ENCODE peak calls at places on chromosomes 6 and 20, in four cellular contexts. W is BE2C, O is tibial artery, F is transverse colon. K is an unnamed sample.

GRCh38 chr6:12113190-12113578 is 101.1 kb downstream of the HIVEP1 start:
- DNase-seq in W (no peak), O (no peak), F (no peak), K (peak)

GRCh38 chr6:102907181-102907580 is 1513.7 kb downstream of the GRIK2 start:
- DNase-seq in W (no peak), O (no peak), F (no peak), K (no peak)

GRCh38 chr6:36920049-36920448 is 34.3 kb downstream of the C6orf89 start:
- DNase-seq in W (no peak), O (no peak), F (no peak), K (no peak)

GRCh38 chr6:168314029-168314420 is 5.6 kb downstream of the DACT2 start:
- DNase-seq in W (no peak), O (no peak), F (no peak), K (no peak)

GRCh38 chr6:90411292-90411781 is 114.7 kb upstream of the BACH2 start:
- DNase-seq in W (no peak), O (no peak), F (no peak), K (no peak)

GRCh38 chr20:50291428-50292323 is 101.0 kb downstream of the CEBPB start:
- DNase-seq in W (no peak), O (no peak), F (no peak), K (no peak)

GRCh38 chr6:74834967-74835366 is 370.9 kb downstream of the COL12A1 start:
- DNase-seq in W (no peak), O (no peak), F (no peak), K (no peak)

GRCh38 chr6:1634081-1634480 is 24.4 kb downstream of the FOXC1 start:
- DNase-seq in W (no peak), O (no peak), F (no peak), K (no peak)

GRCh38 chr6:163565140-163565539 is 150.6 kb downstream of the QKI start:
- DNase-seq in W (peak), O (no peak), F (no peak), K (no peak)

GRCh38 chr6:107690546-107690863 is 133.6 kb downstream of the SCML4 start:
- DNase-seq in W (no peak), O (no peak), F (no peak), K (no peak)

GRCh38 chr6:163296835-163297519 is 117.5 kb upstream of the QKI start:
- DNase-seq in W (no peak), O (no peak), F (no peak), K (no peak)

GRCh38 chr6:97765480-97765879 is 482.5 kb upstream of the MMS22L start:
- DNase-seq in W (no peak), O (no peak), F (no peak), K (peak)

GRCh38 chr6:26121141-26122004 is 34.1 kb downstream of the HFE start:
- DNase-seq in W (no peak), O (no peak), F (no peak), K (no peak)

GRCh38 chr6:103122766-103123601 is 1729.5 kb downstream of the GRIK2 start:
- DNase-seq in W (peak), O (peak), F (peak), K (no peak)

GRCh38 chr6:143962644-143962929 is 45.5 kb downstream of the PLAGL1 start:
- DNase-seq in W (no peak), O (no peak), F (no peak), K (peak)

GRCh38 chr6:1801401-1801800 is 191.7 kb downstream of the FOXC1 start:
- DNase-seq in W (no peak), O (no peak), F (no peak), K (no peak)

GRCh38 chr6:42260972-42261371 is 43.3 kb upstream of the MRPS10 start:
- DNase-seq in W (peak), O (no peak), F (peak), K (no peak)

GRCh38 chr6:159788757-159789376 is 535 bp downstream of the TCP1 start:
- DNase-seq in W (peak), O (peak), F (peak), K (no peak)

GRCh38 chr20:58839474-58839874 is 11.2 kb downstream of the GNAS-AS1 start:
- DNase-seq in W (peak), O (peak), F (no peak), K (no peak)

GRCh38 chr6:163324326-163324927 is 90.1 kb upstream of the QKI start:
- DNase-seq in W (no peak), O (no peak), F (no peak), K (no peak)

GRCh38 chr20:23047001-23047737 is 2.3 kb downstream of the THBD start:
- DNase-seq in W (no peak), O (no peak), F (no peak), K (no peak)

GRCh38 chr20:52103469-52103910 is 88.1 kb downstream of the ZFP64 start:
- DNase-seq in W (no peak), O (no peak), F (no peak), K (no peak)

GRCh38 chr6:44285552-44286284 is 15.5 kb downstream of the TMEM151B start:
- DNase-seq in W (no peak), O (no peak), F (no peak), K (no peak)

GRCh38 chr6:170087946-170088348 is 202.9 kb downstream of the DLL1 start:
- DNase-seq in W (no peak), O (peak), F (peak), K (no peak)

GRCh38 chr20:20772492-20773047 is 60.1 kb upstream of the RALGAPA2 start:
- DNase-seq in W (no peak), O (no peak), F (no peak), K (no peak)

GRCh38 chr20:8639112-8639778 is 429.6 kb upstream of the PLCB4 start:
- DNase-seq in W (peak), O (no peak), F (no peak), K (no peak)

GRCh38 chr6:43999628-44000027 is 127.6 kb downstream of the MRPL14 start:
- DNase-seq in W (no peak), O (peak), F (no peak), K (no peak)

GRCh38 chr20:14919473-14920157 is 582.2 kb upstream of the FLRT3 start:
- DNase-seq in W (peak), O (no peak), F (peak), K (no peak)

GRCh38 chr20:25270829-25271251 is 23.0 kb downstream of the PYGB start:
- DNase-seq in W (peak), O (peak), F (peak), K (no peak)

GRCh38 chr6:160082627-160083026 is 39.0 kb upstream of the SLC22A1 start:
- DNase-seq in W (no peak), O (no peak), F (no peak), K (no peak)

GRCh38 chr20:4916991-4917881 is 84.1 kb downstream of the SLC23A2 start:
- DNase-seq in W (no peak), O (no peak), F (no peak), K (peak)

GRCh38 chr6:40928738-40929137 is 110.3 kb downstream of the UNC5CL start:
- DNase-seq in W (no peak), O (no peak), F (no peak), K (no peak)
- H3K4me3 ChIP-seq in W (no peak), O (no peak), F (no peak), K (no peak)

GRCh38 chr20:1381753-1382591 is 10.9 kb downstream of the FKBP1A start:
- DNase-seq in W (no peak), O (peak), F (no peak), K (no peak)
- TF ChIP-seq CTCF in W (no peak), O (no peak), F (no peak), K (no peak)

DNA sequence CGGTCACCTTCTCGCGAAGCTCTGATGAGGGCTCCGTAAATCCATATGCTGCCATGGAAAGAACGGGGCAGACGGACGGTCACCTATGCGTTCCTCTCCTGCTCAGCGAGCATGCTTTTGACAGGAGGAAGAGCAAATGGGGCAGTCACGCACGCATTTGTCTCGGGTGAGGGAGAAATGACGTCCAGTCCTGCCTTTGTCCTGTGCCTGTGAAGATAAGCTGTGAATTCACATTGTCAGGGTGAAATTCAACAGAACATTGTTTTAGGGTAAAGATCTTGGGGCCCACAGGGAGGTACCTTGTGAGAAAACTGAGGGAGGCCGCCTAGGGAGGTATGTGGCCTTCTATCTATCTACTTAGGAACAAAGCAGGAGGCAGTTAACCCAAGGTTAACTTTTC is 83.8 kb downstream of the IRF4 start:
- DNase-seq in W (no peak), O (no peak), F (no peak), K (no peak)
- H3K4me3 ChIP-seq in W (no peak), O (no peak), F (no peak), K (no peak)

DNA sequence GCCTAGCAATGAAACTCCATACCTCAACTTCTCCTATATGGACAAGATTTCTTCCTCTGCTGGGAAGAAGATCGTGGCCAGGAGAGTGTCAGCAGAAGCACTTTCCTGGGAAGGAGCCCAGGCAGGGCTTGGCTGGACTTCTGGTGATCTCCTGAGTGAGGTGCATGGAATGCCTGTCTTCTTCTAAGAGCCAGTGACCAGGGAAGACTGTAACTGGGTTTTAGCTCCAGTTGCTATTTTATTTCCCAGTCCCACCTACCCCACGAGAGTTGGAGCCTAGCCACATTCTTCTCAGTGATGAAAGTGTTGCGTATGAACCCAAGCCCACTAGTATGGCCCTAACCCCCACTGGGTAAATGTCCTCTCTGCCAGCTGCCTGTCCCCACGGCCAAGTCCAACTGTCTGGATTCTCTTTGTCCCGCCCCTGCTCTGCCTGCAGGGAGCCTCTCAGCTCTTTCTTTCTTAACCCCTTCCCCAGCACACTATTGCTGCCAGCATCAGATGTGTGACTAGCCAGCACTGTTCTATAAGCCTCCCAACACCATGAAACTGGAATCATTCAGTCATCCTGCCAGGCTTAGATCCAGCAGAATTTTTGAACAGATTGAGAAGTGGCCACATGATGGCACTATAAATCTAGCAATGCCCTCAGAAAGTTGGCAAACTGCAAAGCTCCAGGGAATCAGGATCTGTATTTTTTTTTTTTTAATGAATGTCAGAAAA is 69.8 kb upstream of the FAM184A start:
- DNase-seq in W (peak), O (no peak), F (no peak), K (no peak)
- TF ChIP-seq CTCF in W (peak), O (peak), F (peak), K (peak)

GRCh38 chr6:28976677-28977076 is 28.4 kb downstream of the ZNF311 start:
- DNase-seq in W (no peak), O (no peak), F (no peak), K (no peak)
- H3K4me3 ChIP-seq in W (no peak), O (no peak), F (no peak), K (no peak)

GRCh38 chr6:56359201-56359899 is 112.0 kb upstream of the COL21A1 start:
- DNase-seq in W (peak), O (peak), F (peak), K (no peak)
- TF ChIP-seq CTCF in W (peak), O (peak), F (peak), K (peak)

DNA sequence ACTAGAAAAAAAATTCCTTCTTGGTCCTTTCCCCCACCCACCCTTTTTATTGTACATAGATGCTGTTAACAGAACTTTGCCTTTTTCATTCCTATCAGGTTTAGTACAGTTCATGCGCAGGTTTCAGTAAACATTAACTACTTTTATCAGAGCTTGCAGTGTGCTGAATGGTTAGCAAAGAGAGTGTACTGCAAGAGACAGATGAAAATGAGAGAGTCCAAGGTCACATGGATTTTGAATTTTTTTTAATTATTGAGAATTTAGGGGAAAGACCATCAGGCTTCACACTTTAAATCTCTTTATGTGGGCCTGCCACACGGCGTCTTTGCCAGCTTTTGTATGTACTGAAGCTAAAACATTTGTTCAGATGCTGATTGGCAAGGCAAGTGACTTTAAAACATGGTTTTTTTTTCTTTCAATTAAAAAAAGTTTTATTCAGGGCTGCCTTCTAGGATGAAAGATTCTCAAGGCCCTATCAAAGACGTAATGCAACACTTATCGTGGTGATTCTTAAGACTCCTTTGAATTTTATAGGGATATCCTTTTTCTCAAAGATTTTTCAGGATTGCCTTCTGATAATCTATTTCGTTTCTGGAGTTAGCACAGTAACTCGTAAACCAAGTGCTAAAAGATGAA is 32.2 kb downstream of the RREB1 start:
- DNase-seq in W (no peak), O (no peak), F (no peak), K (no peak)
- H3K4me3 ChIP-seq in W (no peak), O (no peak), F (no peak), K (no peak)

DNA sequence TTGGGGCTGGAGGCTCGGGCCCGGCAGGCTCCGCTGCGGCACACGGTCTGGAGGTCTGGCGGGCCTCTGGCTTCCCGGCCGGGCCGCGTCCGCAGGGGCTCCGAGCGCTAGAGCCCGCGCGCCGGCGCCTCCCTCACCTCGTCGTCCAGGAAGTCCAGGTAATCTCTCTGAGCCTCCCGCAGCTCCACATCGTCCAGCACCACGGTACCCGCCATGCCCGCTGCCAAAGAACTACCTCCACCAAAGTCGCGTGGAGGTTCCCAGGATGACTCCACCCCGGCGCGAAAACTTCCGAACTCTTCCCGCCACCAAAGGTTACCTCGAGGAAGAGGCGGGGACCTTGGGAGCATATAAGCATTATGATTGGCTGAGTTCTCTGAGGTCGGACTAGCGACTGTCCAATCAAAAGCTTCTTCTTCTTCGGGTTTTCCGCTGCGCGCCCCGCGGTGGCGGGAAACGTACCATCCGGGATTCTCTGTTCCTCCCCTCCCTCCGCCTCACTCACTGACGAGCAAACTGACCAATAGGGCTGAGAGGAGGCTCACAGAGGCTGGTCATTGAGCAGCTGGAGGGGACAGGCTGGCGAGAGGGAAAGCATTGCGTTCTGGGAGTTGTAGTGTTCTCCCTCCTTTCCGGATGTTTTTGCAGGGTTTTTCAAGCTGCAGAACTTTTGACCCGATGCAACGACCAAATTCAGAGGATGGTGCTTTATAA is at the start of gene MCM3:
- DNase-seq in W (peak), O (peak), F (peak), K (peak)
- TF ChIP-seq CTCF in W (no peak), O (peak), F (no peak), K (peak)

GRCh38 chr20:63522091-63522868 is 1.7 kb downstream of the PPDPF start:
- DNase-seq in W (no peak), O (no peak), F (no peak), K (no peak)
- H3K4me3 ChIP-seq in W (peak), O (peak), F (no peak), K (peak)

DNA sequence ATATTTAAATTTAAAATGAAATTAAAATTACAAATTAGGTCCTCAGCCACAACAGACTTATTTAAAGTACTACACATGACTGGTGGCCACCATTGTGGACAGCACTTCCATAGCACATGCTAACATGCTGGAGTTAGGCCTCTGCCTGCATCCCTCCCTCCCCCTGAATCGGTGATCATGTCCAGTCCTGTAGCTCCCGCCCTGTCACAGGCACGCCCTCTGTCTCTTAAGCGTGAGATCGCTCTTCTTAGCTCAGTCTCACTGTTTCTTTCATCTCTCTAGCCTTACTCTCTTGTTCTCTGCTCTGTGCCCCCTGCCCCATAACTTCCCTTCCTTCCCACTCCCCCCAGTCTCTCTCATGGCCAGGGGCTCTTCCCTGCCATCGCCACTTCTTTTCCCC is 28.9 kb downstream of the ELMO2 start:
- DNase-seq in W (no peak), O (no peak), F (no peak), K (no peak)
- TF ChIP-seq CTCF in W (no peak), O (no peak), F (no peak), K (no peak)

K was measured in AG04449.